ENCODE peak calls at places on chromosomes 6 and 20, in six cellular contexts. One of them, this sample, is unnamed.
A peak's percentile ranks its signal among the peaks of the same experiment; 100 is the strongest.

GRCh38 chr6:111096246-111096645 is 8.9 kb downstream of the SLC16A10 start:
- DNase-seq in H1: no peak
- DNase-seq in neuronal stem cell: no peak
- DNase-seq in IMR-90: no peak
- DNase-seq in mesendoderm: no peak
- DNase-seq in trophoblast cell: no peak
- DNase-seq in this sample: no peak

GRCh38 chr20:31704225-31705119 is 18.2 kb downstream of the BCL2L1 start:
- DNase-seq in neuronal stem cell: no peak
- DNase-seq in mesendoderm: peak; percentile 88
- DNase-seq in trophoblast cell: peak; percentile 30
- DNase-seq in IMR-90: peak; percentile 66
- DNase-seq in H1: no peak
- DNase-seq in this sample: peak; percentile 50

GRCh38 chr6:39823187-39823815 is 31.1 kb downstream of the DAAM2 start:
- DNase-seq in trophoblast cell: no peak
- DNase-seq in neuronal stem cell: no peak
- DNase-seq in IMR-90: no peak
- DNase-seq in mesendoderm: no peak
- DNase-seq in H1: no peak
- DNase-seq in this sample: peak; percentile 85

GRCh38 chr6:104930939-104931338 is 26.0 kb upstream of the LIN28B start:
- DNase-seq in trophoblast cell: no peak
- DNase-seq in mesendoderm: no peak
- DNase-seq in neuronal stem cell: no peak
- DNase-seq in IMR-90: no peak
- DNase-seq in H1: no peak
- DNase-seq in this sample: no peak

GRCh38 chr6:2902470-2902762 is 693 bp downstream of the SERPINB9 start:
- DNase-seq in neuronal stem cell: no peak
- DNase-seq in trophoblast cell: peak; percentile 59
- DNase-seq in H1: no peak
- DNase-seq in IMR-90: peak; percentile 24
- DNase-seq in mesendoderm: no peak
- DNase-seq in this sample: no peak

GRCh38 chr6:111357680-111358079 is 125.3 kb downstream of the REV3L start:
- DNase-seq in mesendoderm: no peak
- DNase-seq in H1: no peak
- DNase-seq in neuronal stem cell: no peak
- DNase-seq in trophoblast cell: no peak
- DNase-seq in IMR-90: no peak
- DNase-seq in this sample: no peak

GRCh38 chr20:18926972-18927371 is 113.4 kb downstream of the SCP2D1 start:
- DNase-seq in IMR-90: no peak
- DNase-seq in trophoblast cell: no peak
- DNase-seq in neuronal stem cell: no peak
- DNase-seq in H1: no peak
- DNase-seq in mesendoderm: peak; percentile 30
- DNase-seq in this sample: no peak

GRCh38 chr6:112470950-112471349 is 123.8 kb downstream of the RFPL4B start:
- DNase-seq in trophoblast cell: no peak
- DNase-seq in mesendoderm: no peak
- DNase-seq in H1: no peak
- DNase-seq in IMR-90: no peak
- DNase-seq in neuronal stem cell: no peak
- DNase-seq in this sample: no peak

GRCh38 chr6:100230976-100231316 is 233.8 kb downstream of the SIM1 start:
- DNase-seq in mesendoderm: peak; percentile 27
- DNase-seq in trophoblast cell: peak; percentile 13
- DNase-seq in neuronal stem cell: no peak
- DNase-seq in H1: no peak
- DNase-seq in IMR-90: peak; percentile 27
- DNase-seq in this sample: no peak

GRCh38 chr6:47917202-47917601 is 135.4 kb downstream of the OPN5 start:
- DNase-seq in neuronal stem cell: no peak
- DNase-seq in trophoblast cell: no peak
- DNase-seq in mesendoderm: no peak
- DNase-seq in H1: no peak
- DNase-seq in IMR-90: no peak
- DNase-seq in this sample: no peak

GRCh38 chr6:153511896-153512496 is 380.9 kb upstream of the RGS17 start:
- DNase-seq in H1: no peak
- DNase-seq in trophoblast cell: no peak
- DNase-seq in neuronal stem cell: peak; percentile 18
- DNase-seq in IMR-90: peak; percentile 3
- DNase-seq in mesendoderm: peak; percentile 55
- DNase-seq in this sample: peak; percentile 44

GRCh38 chr20:36102809-36103596 is 51.5 kb upstream of the EPB41L1 start:
- DNase-seq in trophoblast cell: no peak
- DNase-seq in IMR-90: no peak
- DNase-seq in mesendoderm: no peak
- DNase-seq in neuronal stem cell: no peak
- DNase-seq in H1: no peak
- DNase-seq in this sample: no peak

DNA sequence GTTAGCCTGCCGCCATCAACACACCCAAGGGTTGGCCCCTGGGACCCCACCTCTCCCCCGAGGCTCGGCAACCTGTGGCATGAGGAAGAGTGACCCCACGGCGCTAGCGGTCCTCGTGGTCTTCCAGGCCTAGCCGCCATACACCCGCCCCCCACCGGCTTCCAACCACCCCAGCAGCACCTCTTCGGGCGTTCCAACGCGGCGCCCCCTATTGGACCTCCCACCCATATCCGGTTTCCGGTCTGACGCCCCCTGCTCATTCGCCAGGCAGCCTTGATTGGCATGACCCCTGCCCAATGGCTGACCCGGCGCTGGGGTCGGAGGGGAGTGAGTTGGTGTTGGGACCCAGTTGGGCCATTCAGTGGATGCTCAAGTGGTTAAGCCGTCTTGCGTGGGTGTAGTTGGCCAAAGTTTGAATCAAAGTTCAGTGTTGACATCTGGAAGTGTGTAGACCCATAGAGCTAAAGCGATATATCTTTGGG is at the start of gene GNAS-AS1:
- DNase-seq in neuronal stem cell: peak; percentile 78
- DNase-seq in trophoblast cell: no peak
- DNase-seq in IMR-90: peak; percentile 87
- DNase-seq in mesendoderm: peak; percentile 96
- DNase-seq in H1: peak; percentile 96
- DNase-seq in this sample: peak; percentile 89
- H3K4ac ChIP-seq in neuronal stem cell: no peak within 1 kb of the TSS
- H3K4ac ChIP-seq in trophoblast cell: peak within 1 kb of the TSS; percentile 72
- H3K4ac ChIP-seq in IMR-90: peak within 1 kb of the TSS; percentile 50
- H3K4ac ChIP-seq in mesendoderm: no peak within 1 kb of the TSS
- H3K4ac ChIP-seq in H1: peak within 1 kb of the TSS; percentile 74
- H3K4ac ChIP-seq in this sample: no peak within 1 kb of the TSS

GRCh38 chr6:31692353-31692752 is 10.8 kb downstream of the ABHD16A start:
- DNase-seq in IMR-90: no peak
- DNase-seq in neuronal stem cell: no peak
- DNase-seq in H1: no peak
- DNase-seq in mesendoderm: no peak
- DNase-seq in trophoblast cell: no peak
- DNase-seq in this sample: no peak
- H3K4me3 ChIP-seq in IMR-90: no peak overlapping the region
- H3K4me3 ChIP-seq in neuronal stem cell: no peak overlapping the region
- H3K4me3 ChIP-seq in H1: no peak overlapping the region
- H3K4me3 ChIP-seq in mesendoderm: no peak overlapping the region
- H3K4me3 ChIP-seq in trophoblast cell: no peak overlapping the region
- H3K4me3 ChIP-seq in this sample: no peak overlapping the region

GRCh38 chr20:47358052-47358671 is 1.7 kb upstream of the ZMYND8 start:
- DNase-seq in trophoblast cell: no peak
- DNase-seq in mesendoderm: no peak
- DNase-seq in neuronal stem cell: no peak
- DNase-seq in IMR-90: no peak
- DNase-seq in H1: no peak
- DNase-seq in this sample: no peak

GRCh38 chr20:47360207-47360488 is 3.6 kb upstream of the ZMYND8 start:
- DNase-seq in trophoblast cell: peak; percentile 84
- DNase-seq in mesendoderm: no peak
- DNase-seq in IMR-90: peak; percentile 64
- DNase-seq in neuronal stem cell: no peak
- DNase-seq in H1: no peak
- DNase-seq in this sample: peak; percentile 92

GRCh38 chr20:47357296-47358051 is 975 bp upstream of the ZMYND8 start:
- DNase-seq in mesendoderm: peak; percentile 99
- DNase-seq in IMR-90: peak; percentile 94
- DNase-seq in neuronal stem cell: no peak
- DNase-seq in H1: peak; percentile 84
- DNase-seq in trophoblast cell: peak; percentile 97
- DNase-seq in this sample: peak; percentile 99

GRCh38 chr20:47359533-47360206 is 3.2 kb upstream of the ZMYND8 start:
- DNase-seq in H1: no peak
- DNase-seq in mesendoderm: no peak
- DNase-seq in trophoblast cell: no peak
- DNase-seq in IMR-90: no peak
- DNase-seq in neuronal stem cell: no peak
- DNase-seq in this sample: no peak

GRCh38 chr20:47358672-47359532 is 2.4 kb upstream of the ZMYND8 start:
- DNase-seq in trophoblast cell: peak; percentile 95
- DNase-seq in mesendoderm: peak; percentile 98
- DNase-seq in neuronal stem cell: no peak
- DNase-seq in IMR-90: peak; percentile 90
- DNase-seq in H1: no peak
- DNase-seq in this sample: peak; percentile 86
- H3K4ac ChIP-seq in trophoblast cell: peak overlapping the region; percentile 85
- H3K4ac ChIP-seq in mesendoderm: peak overlapping the region; percentile 100
- H3K4ac ChIP-seq in neuronal stem cell: no peak overlapping the region
- H3K4ac ChIP-seq in IMR-90: peak overlapping the region; percentile 98
- H3K4ac ChIP-seq in H1: peak overlapping the region; percentile 70
- H3K4ac ChIP-seq in this sample: peak overlapping the region; percentile 100

GRCh38 chr6:93418113-93418447 is 1.3 kb downstream of the EPHA7 start:
- DNase-seq in trophoblast cell: no peak
- DNase-seq in H1: no peak
- DNase-seq in IMR-90: no peak
- DNase-seq in neuronal stem cell: no peak
- DNase-seq in mesendoderm: no peak
- DNase-seq in this sample: no peak
- H3K4me3 ChIP-seq in trophoblast cell: peak overlapping the region; percentile 77
- H3K4me3 ChIP-seq in H1: peak overlapping the region; percentile 84
- H3K4me3 ChIP-seq in IMR-90: no peak overlapping the region
- H3K4me3 ChIP-seq in neuronal stem cell: peak overlapping the region; percentile 92
- H3K4me3 ChIP-seq in mesendoderm: peak overlapping the region; percentile 88
- H3K4me3 ChIP-seq in this sample: peak overlapping the region; percentile 85

DNA sequence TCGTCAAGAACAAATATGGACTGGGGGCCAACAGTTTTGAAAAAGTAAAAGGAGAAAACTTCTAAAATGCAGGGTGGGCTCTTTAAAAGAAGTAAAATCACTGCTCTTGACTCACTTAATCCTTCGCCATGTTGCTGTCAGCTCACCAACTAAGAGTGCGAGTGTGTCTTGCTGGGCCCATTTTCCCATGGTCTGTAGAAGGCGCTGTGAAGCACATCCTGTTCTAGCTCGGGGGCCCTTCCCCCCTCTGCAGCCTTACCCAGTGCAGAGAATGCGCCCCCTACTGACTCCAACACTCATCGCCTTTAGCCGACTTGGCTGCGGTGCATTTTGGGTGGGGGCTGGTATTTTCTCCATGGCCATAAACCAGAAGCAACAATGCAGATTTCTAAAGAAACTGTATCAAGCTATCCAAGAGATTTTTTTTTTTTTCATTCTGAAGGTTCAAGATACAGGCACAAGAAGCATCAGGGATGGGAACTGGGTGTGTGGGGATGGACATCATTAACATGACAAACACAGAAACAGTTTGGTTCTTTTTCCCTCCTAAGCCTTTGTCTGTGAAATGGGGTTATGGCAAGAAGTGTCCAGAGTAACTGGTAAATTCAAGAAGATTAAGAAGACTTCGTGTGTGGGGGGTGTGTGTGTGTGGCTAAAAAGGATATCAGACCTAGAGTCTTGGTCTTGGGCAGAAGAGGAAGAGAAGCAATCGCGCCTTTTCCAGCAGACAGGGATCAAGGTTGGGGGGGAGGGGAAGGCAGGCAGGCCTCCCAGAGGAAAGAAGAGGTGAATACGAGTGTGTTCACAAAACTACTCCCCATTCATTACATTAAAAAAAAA is 1.7 kb downstream of the ADNP start:
- DNase-seq in trophoblast cell: peak; percentile 92
- DNase-seq in IMR-90: peak; percentile 97
- DNase-seq in mesendoderm: peak; percentile 99
- DNase-seq in H1: peak; percentile 91
- DNase-seq in neuronal stem cell: peak; percentile 92
- DNase-seq in this sample: peak; percentile 96
- H3K4ac ChIP-seq in trophoblast cell: peak overlapping the region; percentile 96
- H3K4ac ChIP-seq in IMR-90: peak overlapping the region; percentile 98
- H3K4ac ChIP-seq in mesendoderm: peak overlapping the region; percentile 95
- H3K4ac ChIP-seq in H1: peak overlapping the region; percentile 11
- H3K4ac ChIP-seq in neuronal stem cell: no peak overlapping the region
- H3K4ac ChIP-seq in this sample: no peak overlapping the region

DNA sequence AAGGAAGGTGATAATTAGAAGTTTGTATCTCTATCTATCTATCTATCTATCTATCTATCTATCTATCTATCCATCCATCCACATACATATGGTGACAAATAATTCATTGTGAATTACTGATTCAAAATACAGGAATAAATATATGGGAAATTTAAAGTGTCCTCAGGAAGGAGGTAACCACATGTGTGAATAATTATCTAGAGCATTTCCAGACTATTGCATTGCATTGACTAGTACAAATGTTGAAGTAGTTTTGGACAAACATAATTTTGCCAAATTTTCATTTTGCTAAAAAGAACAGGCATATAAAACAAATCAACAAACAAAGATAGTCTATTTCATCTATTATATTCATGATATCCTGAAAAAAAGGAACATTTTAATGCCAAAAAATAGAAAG is 192.7 kb downstream of the UTRN start:
- DNase-seq in H1: no peak
- DNase-seq in mesendoderm: no peak
- DNase-seq in trophoblast cell: no peak
- DNase-seq in IMR-90: no peak
- DNase-seq in neuronal stem cell: no peak
- DNase-seq in this sample: no peak
- H3K4me3 ChIP-seq in H1: no peak overlapping the region
- H3K4me3 ChIP-seq in mesendoderm: no peak overlapping the region
- H3K4me3 ChIP-seq in trophoblast cell: no peak overlapping the region
- H3K4me3 ChIP-seq in IMR-90: no peak overlapping the region
- H3K4me3 ChIP-seq in neuronal stem cell: no peak overlapping the region
- H3K4me3 ChIP-seq in this sample: no peak overlapping the region

GRCh38 chr20:43457640-43458421 is at the start of gene SRSF6:
- DNase-seq in mesendoderm: peak; percentile 93
- DNase-seq in IMR-90: peak; percentile 87
- DNase-seq in trophoblast cell: peak; percentile 90
- DNase-seq in neuronal stem cell: peak; percentile 92
- DNase-seq in H1: peak; percentile 96
- DNase-seq in this sample: peak; percentile 94
- H3K4ac ChIP-seq in mesendoderm: peak within 1 kb of the TSS; percentile 98
- H3K4ac ChIP-seq in IMR-90: peak within 1 kb of the TSS; percentile 99
- H3K4ac ChIP-seq in trophoblast cell: peak within 1 kb of the TSS; percentile 100
- H3K4ac ChIP-seq in neuronal stem cell: peak within 1 kb of the TSS; percentile 100
- H3K4ac ChIP-seq in H1: peak within 1 kb of the TSS; percentile 98
- H3K4ac ChIP-seq in this sample: peak within 1 kb of the TSS; percentile 100

GRCh38 chr20:57195759-57196100 is 70.7 kb downstream of the BMP7 start:
- DNase-seq in neuronal stem cell: no peak
- DNase-seq in IMR-90: no peak
- DNase-seq in H1: no peak
- DNase-seq in mesendoderm: no peak
- DNase-seq in trophoblast cell: no peak
- DNase-seq in this sample: no peak
- H3K4me3 ChIP-seq in neuronal stem cell: no peak overlapping the region
- H3K4me3 ChIP-seq in IMR-90: no peak overlapping the region
- H3K4me3 ChIP-seq in H1: no peak overlapping the region
- H3K4me3 ChIP-seq in mesendoderm: no peak overlapping the region
- H3K4me3 ChIP-seq in trophoblast cell: no peak overlapping the region
- H3K4me3 ChIP-seq in this sample: no peak overlapping the region